ENCODE peak calls at places on chromosomes 7 and 10, in four cellular contexts. One of them, this sample, is unnamed. For H3K4me1 and H3K36me3, the result is how much of the 10 kb centered on the place peaks cover.

GRCh38 chr7:34158754-34159153 is 253.4 kb downstream of the BMPER start:
- DNase-seq in right lobe of liver: no peak
- DNase-seq in mammary epithelial cell: no peak
- DNase-seq in A673: peak
- DNase-seq in this sample: no peak

GRCh38 chr7:2804227-2804763 is 39.8 kb downstream of the GNA12 start:
- DNase-seq in right lobe of liver: no peak
- DNase-seq in mammary epithelial cell: no peak
- DNase-seq in A673: no peak
- DNase-seq in this sample: no peak

GRCh38 chr7:49635800-49636199 is 137.6 kb upstream of the VWC2 start:
- DNase-seq in A673: no peak
- DNase-seq in right lobe of liver: no peak
- DNase-seq in mammary epithelial cell: no peak
- DNase-seq in this sample: no peak

GRCh38 chr10:77989081-77989724 is 40.1 kb downstream of the POLR3A start:
- DNase-seq in A673: no peak
- DNase-seq in right lobe of liver: no peak
- DNase-seq in mammary epithelial cell: no peak
- DNase-seq in this sample: no peak

GRCh38 chr7:68550027-68550426 is 1048.2 kb upstream of the AUTS2 start:
- DNase-seq in right lobe of liver: no peak
- DNase-seq in mammary epithelial cell: no peak
- DNase-seq in A673: no peak
- DNase-seq in this sample: no peak

GRCh38 chr7:15783971-15784693 is 97.6 kb upstream of the MEOX2 start:
- DNase-seq in right lobe of liver: no peak
- DNase-seq in A673: no peak
- DNase-seq in mammary epithelial cell: no peak
- DNase-seq in this sample: no peak

GRCh38 chr7:121752706-121753105 is 120.3 kb upstream of the PTPRZ1 start:
- DNase-seq in right lobe of liver: no peak
- DNase-seq in A673: peak
- DNase-seq in mammary epithelial cell: no peak
- DNase-seq in this sample: no peak

GRCh38 chr7:54719974-54720373 is 39.0 kb downstream of the SEC61G start:
- DNase-seq in mammary epithelial cell: peak
- DNase-seq in right lobe of liver: no peak
- DNase-seq in A673: no peak
- DNase-seq in this sample: no peak

GRCh38 chr10:70267161-70267933 is 16.5 kb downstream of the NPFFR1 start:
- DNase-seq in mammary epithelial cell: peak
- DNase-seq in A673: peak
- DNase-seq in right lobe of liver: no peak
- DNase-seq in this sample: no peak

GRCh38 chr7:94561841-94562514 is 52.4 kb downstream of the CASD1 start:
- DNase-seq in mammary epithelial cell: peak
- DNase-seq in A673: no peak
- DNase-seq in right lobe of liver: no peak
- DNase-seq in this sample: no peak

GRCh38 chr10:74691164-74691563 is 135.2 kb upstream of the KAT6B start:
- DNase-seq in mammary epithelial cell: no peak
- DNase-seq in A673: no peak
- DNase-seq in right lobe of liver: no peak
- DNase-seq in this sample: no peak

GRCh38 chr7:38229386-38229785 is 44.0 kb downstream of the TARP start:
- DNase-seq in A673: no peak
- DNase-seq in mammary epithelial cell: no peak
- DNase-seq in right lobe of liver: no peak
- DNase-seq in this sample: no peak

GRCh38 chr10:102523250-102524029 is 19.7 kb downstream of the SUFU start:
- DNase-seq in right lobe of liver: no peak
- DNase-seq in A673: no peak
- DNase-seq in mammary epithelial cell: no peak
- DNase-seq in this sample: no peak

GRCh38 chr7:131357282-131357880 is 29.7 kb downstream of the MKLN1 start:
- DNase-seq in mammary epithelial cell: no peak
- DNase-seq in A673: no peak
- DNase-seq in right lobe of liver: no peak
- DNase-seq in this sample: no peak

GRCh38 chr7:116863168-116863670 is 832 bp downstream of the CAPZA2 start:
- DNase-seq in mammary epithelial cell: peak
- DNase-seq in A673: peak
- DNase-seq in right lobe of liver: peak
- DNase-seq in this sample: peak

GRCh38 chr10:128539784-128540759 is 413.8 kb upstream of the MKI67 start:
- DNase-seq in A673: no peak
- DNase-seq in mammary epithelial cell: no peak
- DNase-seq in right lobe of liver: no peak
- DNase-seq in this sample: no peak

GRCh38 chr7:27899601-27900000 is 159.6 kb downstream of the TAX1BP1 start:
- DNase-seq in right lobe of liver: no peak
- DNase-seq in mammary epithelial cell: no peak
- DNase-seq in A673: no peak
- DNase-seq in this sample: no peak

GRCh38 chr7:159012353-159013069 is 132.2 kb downstream of the VIPR2 start:
- DNase-seq in mammary epithelial cell: no peak
- DNase-seq in right lobe of liver: no peak
- DNase-seq in A673: peak
- DNase-seq in this sample: peak

GRCh38 chr10:33279276-33279675 is 55.2 kb downstream of the NRP1 start:
- DNase-seq in A673: no peak
- DNase-seq in right lobe of liver: no peak
- DNase-seq in mammary epithelial cell: no peak
- DNase-seq in this sample: no peak

GRCh38 chr10:72079356-72079755 is 9.0 kb downstream of the SPOCK2 start:
- DNase-seq in right lobe of liver: no peak
- DNase-seq in mammary epithelial cell: no peak
- DNase-seq in A673: peak
- DNase-seq in this sample: no peak

GRCh38 chr7:157483971-157484410 is 147.2 kb downstream of the DNAJB6 start:
- DNase-seq in mammary epithelial cell: no peak
- DNase-seq in right lobe of liver: no peak
- DNase-seq in A673: no peak
- DNase-seq in this sample: no peak
- H3K4me3 ChIP-seq in mammary epithelial cell: no peak
- H3K4me3 ChIP-seq in right lobe of liver: no peak
- H3K4me3 ChIP-seq in A673: no peak
- H3K4me3 ChIP-seq in this sample: no peak

GRCh38 chr10:119231654-119232053 is 24.3 kb downstream of the GRK5 start:
- DNase-seq in mammary epithelial cell: no peak
- DNase-seq in right lobe of liver: no peak
- DNase-seq in A673: no peak
- DNase-seq in this sample: no peak

GRCh38 chr10:119235381-119235780 is 28.0 kb downstream of the GRK5 start:
- DNase-seq in right lobe of liver: no peak
- DNase-seq in A673: peak
- DNase-seq in mammary epithelial cell: peak
- DNase-seq in this sample: no peak

GRCh38 chr10:119233821-119234220 is 26.4 kb downstream of the GRK5 start:
- DNase-seq in A673: no peak
- DNase-seq in right lobe of liver: no peak
- DNase-seq in mammary epithelial cell: no peak
- DNase-seq in this sample: no peak

GRCh38 chr10:119237722-119238436 is 30.5 kb downstream of the GRK5 start:
- DNase-seq in mammary epithelial cell: no peak
- DNase-seq in right lobe of liver: no peak
- DNase-seq in A673: no peak
- DNase-seq in this sample: no peak

DNA sequence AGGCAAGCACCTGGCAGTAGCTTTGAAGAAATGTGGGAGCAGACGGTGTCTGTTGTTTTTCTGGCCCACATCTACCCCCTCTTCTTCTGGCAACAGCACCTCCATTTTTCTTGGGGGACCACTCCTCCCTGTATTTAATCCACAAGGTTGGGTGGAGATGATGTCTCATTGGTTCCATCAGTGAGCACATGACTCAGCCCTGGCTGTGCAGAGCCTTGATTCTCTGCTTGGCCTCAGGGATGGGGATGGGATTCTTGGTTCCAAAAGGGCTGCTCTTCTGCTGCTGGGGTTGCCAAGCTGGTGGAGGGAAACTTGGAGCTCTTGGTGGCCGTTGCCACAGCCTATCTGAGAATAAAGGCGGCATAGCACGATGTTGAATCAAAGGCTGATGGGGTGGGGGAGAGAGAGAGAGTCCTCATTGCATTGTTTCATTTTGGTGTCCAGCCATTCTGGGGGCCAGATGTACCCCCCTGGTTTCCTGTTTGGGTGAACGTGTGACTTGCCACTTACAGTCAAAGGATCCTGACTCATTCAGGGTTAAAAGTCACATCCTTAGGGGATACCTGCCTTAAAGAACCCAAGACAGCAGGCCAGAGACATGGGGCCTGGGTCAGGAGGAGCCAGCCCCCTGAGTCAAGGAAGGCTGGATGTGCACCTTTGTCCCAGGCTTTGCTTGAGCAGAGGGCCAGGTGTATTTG is 25.9 kb downstream of the GRK5 start:
- DNase-seq in mammary epithelial cell: no peak
- DNase-seq in A673: no peak
- DNase-seq in right lobe of liver: no peak
- DNase-seq in this sample: no peak
- H3K4me1 ChIP-seq in mammary epithelial cell: under half
- H3K4me1 ChIP-seq in A673: under half
- H3K4me1 ChIP-seq in right lobe of liver: under half
- H3K4me1 ChIP-seq in this sample: half or more

DNA sequence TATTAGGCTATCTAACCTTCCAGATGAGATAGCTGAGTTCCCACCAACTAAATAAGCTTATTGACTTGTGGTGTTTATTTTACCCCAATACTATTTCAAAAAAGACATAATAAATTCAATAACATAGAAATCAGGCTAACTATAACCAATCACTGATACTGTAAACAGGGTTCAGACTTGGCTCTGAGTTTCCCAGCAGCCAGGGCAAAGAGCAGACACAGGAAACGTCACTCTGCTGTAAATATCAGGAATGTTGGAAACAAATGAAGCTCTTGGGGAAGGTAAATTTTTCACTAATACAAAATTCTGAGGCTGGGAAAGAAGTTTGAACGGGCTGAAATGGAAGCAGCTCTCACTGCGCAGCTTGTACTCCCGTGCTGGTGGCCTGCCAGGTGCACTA is 114.6 kb downstream of the GALNT11 start:
- DNase-seq in A673: no peak
- DNase-seq in mammary epithelial cell: no peak
- DNase-seq in right lobe of liver: no peak
- DNase-seq in this sample: no peak
- H3K36me3 ChIP-seq in A673: half or more
- H3K36me3 ChIP-seq in mammary epithelial cell: under half
- H3K36me3 ChIP-seq in right lobe of liver: half or more
- H3K36me3 ChIP-seq in this sample: half or more

GRCh38 chr7:66682350-66683093 is 53.8 kb downstream of the KCTD7 start:
- DNase-seq in A673: no peak
- DNase-seq in mammary epithelial cell: peak
- DNase-seq in right lobe of liver: no peak
- DNase-seq in this sample: peak

GRCh38 chr7:66679633-66679980 is 50.9 kb downstream of the KCTD7 start:
- DNase-seq in right lobe of liver: no peak
- DNase-seq in mammary epithelial cell: no peak
- DNase-seq in A673: no peak
- DNase-seq in this sample: no peak

GRCh38 chr7:66681491-66682349 is 53.0 kb downstream of the KCTD7 start:
- DNase-seq in right lobe of liver: peak
- DNase-seq in A673: peak
- DNase-seq in mammary epithelial cell: peak
- DNase-seq in this sample: peak

GRCh38 chr7:66687186-66687585 is 53.3 kb upstream of the RABGEF1 start:
- DNase-seq in right lobe of liver: no peak
- DNase-seq in A673: no peak
- DNase-seq in mammary epithelial cell: no peak
- DNase-seq in this sample: no peak

DNA sequence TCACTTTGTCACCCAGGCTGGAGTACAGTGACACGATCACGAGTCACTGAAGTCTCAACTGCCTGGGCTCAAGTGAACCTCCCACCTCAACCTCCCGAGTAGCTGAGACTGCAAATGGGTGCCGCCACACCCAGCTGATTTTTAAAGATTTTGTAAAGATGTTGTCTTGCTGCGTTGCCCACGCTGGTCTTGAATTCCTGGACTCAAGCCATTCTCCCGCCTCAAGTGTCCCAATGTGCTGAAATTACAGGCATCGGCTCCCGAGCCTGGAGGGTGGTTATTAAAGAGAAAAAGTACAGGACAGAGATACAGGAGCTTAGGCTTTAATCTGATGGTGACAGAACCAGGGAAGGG is 55.1 kb downstream of the KCTD7 start:
- DNase-seq in A673: no peak
- DNase-seq in mammary epithelial cell: no peak
- DNase-seq in right lobe of liver: no peak
- DNase-seq in this sample: no peak
- H3K4me3 ChIP-seq in A673: no peak
- H3K4me3 ChIP-seq in mammary epithelial cell: no peak
- H3K4me3 ChIP-seq in right lobe of liver: no peak
- H3K4me3 ChIP-seq in this sample: no peak

DNA sequence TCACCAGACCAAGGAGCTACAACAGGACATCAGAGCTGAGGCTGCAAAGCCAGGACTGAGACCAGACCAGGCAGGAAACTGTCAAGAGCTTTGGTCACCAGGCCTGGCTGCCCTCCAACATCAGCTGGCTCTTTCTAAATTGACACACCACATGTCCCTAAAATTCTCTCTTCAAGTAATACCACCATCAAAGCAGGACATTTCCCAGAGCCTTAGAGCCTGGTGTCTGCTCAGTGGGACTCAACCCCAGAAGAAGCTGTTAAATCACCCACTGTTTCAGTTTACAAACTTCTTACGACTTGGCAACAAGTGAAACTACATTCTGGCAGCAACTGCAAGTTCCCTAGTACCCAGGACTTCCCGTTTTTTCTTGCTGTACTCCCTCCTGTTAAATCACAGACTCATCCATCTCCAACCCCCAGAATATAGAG is 3.8 kb upstream of the IL6 start:
- DNase-seq in A673: no peak
- DNase-seq in mammary epithelial cell: no peak
- DNase-seq in right lobe of liver: peak
- DNase-seq in this sample: peak
- H3K4me1 ChIP-seq in A673: under half
- H3K4me1 ChIP-seq in mammary epithelial cell: under half
- H3K4me1 ChIP-seq in right lobe of liver: under half
- H3K4me1 ChIP-seq in this sample: half or more

DNA sequence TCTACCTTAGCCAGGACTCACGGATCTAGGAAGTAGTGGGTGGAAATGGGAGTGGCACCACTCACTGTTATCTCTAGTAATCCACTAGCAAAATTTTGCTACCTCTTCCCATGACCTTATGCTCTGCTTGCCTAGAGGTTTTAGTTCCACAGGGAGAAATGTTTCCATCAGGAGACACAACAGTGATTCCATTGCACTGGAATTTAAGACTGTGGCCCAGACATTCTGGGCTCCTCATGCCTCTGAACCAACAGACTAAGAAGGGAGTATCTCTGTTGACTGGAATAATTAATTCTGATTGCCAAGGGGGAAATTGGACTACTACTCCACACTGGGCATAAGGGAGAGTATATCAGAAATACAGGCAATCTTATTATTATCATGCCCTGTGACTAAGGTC is 16.1 kb upstream of the BRAF start:
- DNase-seq in A673: no peak
- DNase-seq in right lobe of liver: no peak
- DNase-seq in mammary epithelial cell: no peak
- DNase-seq in this sample: no peak
- H3K36me3 ChIP-seq in A673: under half
- H3K36me3 ChIP-seq in right lobe of liver: under half
- H3K36me3 ChIP-seq in mammary epithelial cell: under half
- H3K36me3 ChIP-seq in this sample: under half